ENCODE peak calls at places on chromosome 22, in four cellular contexts. I is K562, F is HCT116, R is HepG2. Z is an unnamed sample. For H3K4me1, the result is how much of the 10 kb centered on the place peaks cover.

GRCh38 chr22:30159561-30160353 is 79.5 kb downstream of the HORMAD2 start:
- DNase-seq in I (no peak), F (no peak), R (peak), Z (no peak)

GRCh38 chr22:23542933-23543332 is 37.2 kb downstream of the IGLL1 start:
- DNase-seq in I (no peak), F (no peak), R (no peak), Z (no peak)

GRCh38 chr22:21009638-21010425 is 5.1 kb upstream of the P2RX6 start:
- DNase-seq in I (peak), F (no peak), R (peak), Z (no peak)

GRCh38 chr22:17250380-17251129 is 31.3 kb upstream of the ADA2 start:
- DNase-seq in I (no peak), F (no peak), R (no peak), Z (no peak)

GRCh38 chr22:20384171-20384570 is 9.8 kb upstream of the ZNF74 start:
- DNase-seq in I (no peak), F (no peak), R (no peak), Z (no peak)

GRCh38 chr22:19759994-19760651 is 455 bp upstream of the TBX1 start:
- DNase-seq in I (peak), F (no peak), R (no peak), Z (no peak)

GRCh38 chr22:18970180-18970947 is 34.3 kb upstream of the PRODH start:
- DNase-seq in I (peak), F (no peak), R (no peak), Z (no peak)

GRCh38 chr22:22398530-22399327 is 109.8 kb downstream of the ZNF280B start:
- DNase-seq in I (no peak), F (no peak), R (no peak), Z (no peak)

GRCh38 chr22:43826142-43827093 is 14.3 kb upstream of the EFCAB6 start:
- DNase-seq in I (no peak), F (no peak), R (no peak), Z (no peak)

GRCh38 chr22:40325315-40325714 is 21.0 kb upstream of the ADSL start:
- DNase-seq in I (no peak), F (no peak), R (no peak), Z (no peak)
- H3K4me1 ChIP-seq in I (under half), F (under half), R (under half), Z (under half)

GRCh38 chr22:40635008-40635939 is 1.2 kb downstream of the MRTFA start:
- DNase-seq in I (no peak), F (no peak), R (no peak), Z (no peak)

GRCh38 chr22:40635940-40636379 is 559 bp downstream of the MRTFA start:
- DNase-seq in I (no peak), F (no peak), R (no peak), Z (no peak)

GRCh38 chr22:40638261-40638660 is 1.7 kb upstream of the MRTFA start:
- DNase-seq in I (no peak), F (no peak), R (no peak), Z (no peak)

GRCh38 chr22:40636380-40637180 is at the start of gene MRTFA:
- DNase-seq in I (peak), F (peak), R (peak), Z (peak)

GRCh38 chr22:40637181-40638150 is 947 bp upstream of the MRTFA start:
- DNase-seq in I (peak), F (no peak), R (no peak), Z (no peak)
- TF ChIP-seq REST in I (no peak), F (no peak), R (no peak), Z (no peak)

GRCh38 chr22:47337161-47337621 is 574.7 kb downstream of the TBC1D22A start:
- DNase-seq in I (no peak), F (peak), R (peak), Z (peak)
- TF ChIP-seq TCF7L2 in I (no peak), F (peak), R (no peak), Z (no peak)

DNA sequence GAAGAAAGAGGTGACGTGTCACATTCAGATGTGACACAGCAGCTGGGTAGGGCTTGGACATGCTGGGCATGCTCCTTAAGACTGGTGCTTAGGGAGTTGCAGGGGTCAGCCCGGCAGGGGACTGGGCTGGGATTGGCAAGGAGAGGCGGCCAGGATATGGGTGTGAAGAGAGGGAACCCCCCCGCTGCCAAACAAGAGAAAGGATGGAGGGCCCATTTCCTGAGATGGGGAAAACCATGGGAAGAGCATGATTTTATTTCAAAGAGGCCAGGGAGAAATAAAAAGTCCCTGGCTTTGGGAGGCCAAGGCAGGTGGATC is 5.3 kb downstream of the ATF4 start:
- DNase-seq in I (no peak), F (no peak), R (no peak), Z (no peak)
- H3K4me1 ChIP-seq in I (half or more), F (under half), R (half or more), Z (under half)

GRCh38 chr22:37686002-37686982 is at the start of gene NOL12:
- DNase-seq in I (peak), F (peak), R (peak), Z (peak)
- TF ChIP-seq REST in I (no peak), F (no peak), R (no peak), Z (no peak)

DNA sequence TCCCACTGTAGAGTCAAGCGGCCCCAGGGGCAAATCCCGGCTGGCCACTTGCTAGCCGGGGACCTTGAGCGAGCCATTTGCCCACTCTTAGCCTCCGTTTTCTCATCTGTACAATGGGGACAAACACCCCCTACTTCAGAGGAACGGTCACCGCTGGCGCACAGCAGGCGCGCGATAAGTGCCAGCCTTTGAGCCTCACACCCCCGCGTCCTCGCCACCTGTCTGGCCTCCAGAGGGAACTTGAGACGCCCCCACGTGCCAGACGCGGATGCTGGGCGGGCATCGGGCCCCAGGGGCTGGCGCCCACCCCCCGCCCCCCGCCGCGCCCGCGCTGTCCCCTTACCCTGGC is 72.7 kb upstream of the TCF20 start:
- DNase-seq in I (no peak), F (no peak), R (no peak), Z (no peak)
- TF ChIP-seq TCF7L2 in I (no peak), F (peak), R (no peak), Z (no peak)

DNA sequence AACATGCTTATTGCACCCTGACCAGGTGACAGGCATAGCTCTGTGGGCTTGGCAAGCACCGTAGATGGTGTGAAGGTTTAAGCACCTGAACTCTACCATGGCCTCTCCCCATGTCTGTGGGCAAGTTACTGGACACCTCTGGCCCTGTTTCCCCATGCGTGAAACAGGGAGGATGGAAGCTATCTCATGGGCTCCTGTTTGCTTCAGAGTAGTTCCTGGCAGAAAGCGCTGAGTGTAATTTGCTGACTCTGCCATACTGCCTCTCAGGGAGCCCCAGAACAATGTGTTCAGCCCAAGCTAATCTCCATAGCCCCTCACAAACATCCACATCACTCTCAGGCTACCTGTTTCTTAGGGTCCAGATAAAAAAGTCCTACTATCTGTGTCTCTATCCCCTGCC is 2.4 kb downstream of the CBX6 start:
- DNase-seq in I (no peak), F (no peak), R (no peak), Z (no peak)
- H3K4me1 ChIP-seq in I (under half), F (under half), R (under half), Z (under half)

DNA sequence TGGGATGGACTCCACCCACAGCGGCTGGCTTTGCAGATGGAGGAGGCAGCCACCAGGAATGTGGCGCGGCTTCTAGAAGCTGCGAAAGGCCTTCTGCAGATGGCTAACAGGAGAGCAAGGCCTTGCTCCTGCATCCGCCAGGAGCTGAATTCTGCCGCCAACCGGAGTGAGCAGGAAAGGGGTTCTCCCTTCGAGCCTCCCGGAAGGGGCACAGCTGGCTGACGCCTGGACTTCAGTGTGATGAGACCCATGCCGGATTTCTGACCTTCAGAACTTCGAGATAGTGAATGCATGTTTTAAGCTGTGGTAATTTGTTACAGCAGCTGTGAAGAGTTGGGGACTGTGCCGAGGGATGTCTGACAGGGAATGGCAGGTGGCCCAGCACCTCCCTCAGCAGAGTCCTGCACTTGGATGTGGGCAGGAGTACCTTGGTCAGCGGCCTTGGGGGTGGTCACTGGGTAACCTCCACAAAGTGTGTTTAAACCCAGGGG is 7.7 kb downstream of the TBC1D22A start:
- DNase-seq in I (no peak), F (no peak), R (no peak), Z (no peak)
- TF ChIP-seq REST in I (no peak), F (no peak), R (peak), Z (peak)

GRCh38 chr22:33807465-33807864 is 112.8 kb downstream of the LARGE1 start:
- DNase-seq in I (no peak), F (no peak), R (no peak), Z (no peak)

GRCh38 chr22:33811686-33812085 is 108.6 kb downstream of the LARGE1 start:
- DNase-seq in I (no peak), F (no peak), R (no peak), Z (no peak)

GRCh38 chr22:33806191-33806590 is 114.1 kb downstream of the LARGE1 start:
- DNase-seq in I (no peak), F (no peak), R (no peak), Z (no peak)

GRCh38 chr22:33812578-33812977 is 107.7 kb downstream of the LARGE1 start:
- DNase-seq in I (no peak), F (no peak), R (no peak), Z (no peak)

DNA sequence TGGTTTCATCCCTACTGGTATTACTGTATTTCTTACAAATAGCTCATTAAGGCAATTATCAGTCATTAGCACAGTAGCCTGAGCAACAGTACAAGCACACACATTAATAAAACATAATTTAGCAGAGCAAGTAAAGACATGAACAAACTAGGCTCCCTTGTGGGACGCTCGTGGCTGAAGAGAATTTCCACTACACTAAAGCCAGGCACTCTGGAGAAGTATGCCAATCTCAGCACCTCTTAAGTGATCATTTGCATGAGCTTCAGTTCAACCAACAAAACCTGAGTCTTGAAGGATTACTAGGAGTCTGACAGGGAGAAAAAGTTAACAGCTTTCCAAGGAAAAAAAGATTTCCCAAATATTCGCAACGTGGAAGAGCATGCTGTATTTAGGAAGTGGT is 109.1 kb downstream of the LARGE1 start:
- DNase-seq in I (no peak), F (no peak), R (no peak), Z (no peak)
- TF ChIP-seq TCF7L2 in I (no peak), F (no peak), R (no peak), Z (no peak)

GRCh38 chr22:28846994-28847393 is 36.4 kb upstream of the ZNRF3 start:
- DNase-seq in I (no peak), F (no peak), R (no peak), Z (no peak)

GRCh38 chr22:28837640-28838039 is 37.3 kb upstream of the XBP1 start:
- DNase-seq in I (no peak), F (no peak), R (no peak), Z (no peak)

GRCh38 chr22:28838971-28839370 is 38.6 kb upstream of the XBP1 start:
- DNase-seq in I (no peak), F (no peak), R (peak), Z (no peak)

GRCh38 chr22:28841111-28841510 is 40.7 kb upstream of the XBP1 start:
- DNase-seq in I (no peak), F (no peak), R (peak), Z (no peak)

GRCh38 chr22:28843633-28844032 is 39.7 kb upstream of the ZNRF3 start:
- DNase-seq in I (no peak), F (no peak), R (no peak), Z (no peak)
- H3K4me1 ChIP-seq in I (under half), F (under half), R (under half), Z (under half)

Z was measured in Panc1.